ENCODE peak calls at places on chromosome 10, in eight cellular contexts. One of them, this sample, is unnamed.

GRCh38 chr10:97452352-97452751 is 6.4 kb downstream of the ZDHHC16 start:
- DNase-seq in pancreas: no peak
- DNase-seq in effector memory CD4-positive, alpha-beta T cell: no peak
- DNase-seq in IMR-90: no peak
- DNase-seq in SJSA1: no peak
- DNase-seq in upper lobe of right lung: no peak
- DNase-seq in cardiac muscle cell: no peak
- DNase-seq in GM23248: no peak
- DNase-seq in this sample: no peak

GRCh38 chr10:109282510-109282909 is 640.8 kb downstream of the XPNPEP1 start:
- DNase-seq in upper lobe of right lung: no peak
- DNase-seq in effector memory CD4-positive, alpha-beta T cell: no peak
- DNase-seq in IMR-90: peak; percentile 89
- DNase-seq in GM23248: peak; percentile 83
- DNase-seq in SJSA1: no peak
- DNase-seq in pancreas: no peak
- DNase-seq in cardiac muscle cell: no peak
- DNase-seq in this sample: no peak

GRCh38 chr10:125029584-125030242 is 87.8 kb downstream of the ZRANB1 start:
- DNase-seq in SJSA1: no peak
- DNase-seq in upper lobe of right lung: no peak
- DNase-seq in IMR-90: peak; percentile 84
- DNase-seq in GM23248: peak; percentile 16
- DNase-seq in cardiac muscle cell: no peak
- DNase-seq in effector memory CD4-positive, alpha-beta T cell: no peak
- DNase-seq in pancreas: peak; percentile 38
- DNase-seq in this sample: no peak

GRCh38 chr10:75654171-75654772 is 222.8 kb downstream of the LRMDA start:
- DNase-seq in cardiac muscle cell: no peak
- DNase-seq in pancreas: no peak
- DNase-seq in IMR-90: no peak
- DNase-seq in upper lobe of right lung: no peak
- DNase-seq in GM23248: peak; percentile 24
- DNase-seq in effector memory CD4-positive, alpha-beta T cell: no peak
- DNase-seq in SJSA1: no peak
- DNase-seq in this sample: no peak

GRCh38 chr10:97533888-97534287 is 35.2 kb downstream of the UBTD1 start:
- DNase-seq in IMR-90: no peak
- DNase-seq in upper lobe of right lung: no peak
- DNase-seq in effector memory CD4-positive, alpha-beta T cell: no peak
- DNase-seq in SJSA1: no peak
- DNase-seq in pancreas: no peak
- DNase-seq in GM23248: no peak
- DNase-seq in cardiac muscle cell: no peak
- DNase-seq in this sample: no peak

GRCh38 chr10:119807960-119808697 is 64.5 kb downstream of the MCMBP start:
- DNase-seq in IMR-90: peak; percentile 93
- DNase-seq in cardiac muscle cell: peak; percentile 46
- DNase-seq in effector memory CD4-positive, alpha-beta T cell: no peak
- DNase-seq in GM23248: peak; percentile 71
- DNase-seq in pancreas: no peak
- DNase-seq in SJSA1: peak; percentile 66
- DNase-seq in upper lobe of right lung: no peak
- DNase-seq in this sample: no peak

GRCh38 chr10:12097791-12098190 is 29.0 kb downstream of the DHTKD1 start:
- DNase-seq in SJSA1: no peak
- DNase-seq in pancreas: no peak
- DNase-seq in effector memory CD4-positive, alpha-beta T cell: no peak
- DNase-seq in cardiac muscle cell: no peak
- DNase-seq in IMR-90: peak; percentile 11
- DNase-seq in upper lobe of right lung: no peak
- DNase-seq in GM23248: no peak
- DNase-seq in this sample: no peak

GRCh38 chr10:114869500-114869899 is 47.9 kb downstream of the FHIP2A start:
- DNase-seq in pancreas: no peak
- DNase-seq in GM23248: peak; percentile 75
- DNase-seq in SJSA1: no peak
- DNase-seq in upper lobe of right lung: no peak
- DNase-seq in cardiac muscle cell: peak; percentile 87
- DNase-seq in IMR-90: peak; percentile 87
- DNase-seq in effector memory CD4-positive, alpha-beta T cell: no peak
- DNase-seq in this sample: no peak

GRCh38 chr10:42969909-42970308 is 107.0 kb upstream of the RET start:
- DNase-seq in GM23248: no peak
- DNase-seq in SJSA1: peak; percentile 20
- DNase-seq in pancreas: no peak
- DNase-seq in cardiac muscle cell: no peak
- DNase-seq in IMR-90: no peak
- DNase-seq in effector memory CD4-positive, alpha-beta T cell: no peak
- DNase-seq in upper lobe of right lung: no peak
- DNase-seq in this sample: no peak

GRCh38 chr10:79295593-79295992 is 51.7 kb upstream of the PPIF start:
- DNase-seq in GM23248: no peak
- DNase-seq in upper lobe of right lung: no peak
- DNase-seq in SJSA1: no peak
- DNase-seq in effector memory CD4-positive, alpha-beta T cell: no peak
- DNase-seq in IMR-90: no peak
- DNase-seq in cardiac muscle cell: no peak
- DNase-seq in pancreas: peak; percentile 12
- DNase-seq in this sample: no peak

GRCh38 chr10:89867964-89868363 is 166.6 kb downstream of the KIF20B start:
- DNase-seq in IMR-90: peak; percentile 8
- DNase-seq in effector memory CD4-positive, alpha-beta T cell: no peak
- DNase-seq in SJSA1: no peak
- DNase-seq in GM23248: no peak
- DNase-seq in pancreas: no peak
- DNase-seq in cardiac muscle cell: peak; percentile 45
- DNase-seq in upper lobe of right lung: no peak
- DNase-seq in this sample: no peak

GRCh38 chr10:97863808-97864207 is 14.2 kb downstream of the GOLGA7B start:
- DNase-seq in upper lobe of right lung: no peak
- DNase-seq in pancreas: no peak
- DNase-seq in IMR-90: no peak
- DNase-seq in GM23248: no peak
- DNase-seq in cardiac muscle cell: no peak
- DNase-seq in effector memory CD4-positive, alpha-beta T cell: no peak
- DNase-seq in SJSA1: no peak
- DNase-seq in this sample: no peak

GRCh38 chr10:79242620-79243152 is 104.6 kb upstream of the PPIF start:
- DNase-seq in GM23248: peak; percentile 95
- DNase-seq in pancreas: peak; percentile 69
- DNase-seq in upper lobe of right lung: peak; percentile 78
- DNase-seq in cardiac muscle cell: peak; percentile 72
- DNase-seq in effector memory CD4-positive, alpha-beta T cell: peak; percentile 39
- DNase-seq in IMR-90: peak; percentile 87
- DNase-seq in SJSA1: no peak
- DNase-seq in this sample: peak; percentile 72

GRCh38 chr10:1205450-1206030 is 149.4 kb downstream of the WDR37 start:
- DNase-seq in cardiac muscle cell: no peak
- DNase-seq in SJSA1: peak; percentile 43
- DNase-seq in IMR-90: no peak
- DNase-seq in upper lobe of right lung: peak; percentile 60
- DNase-seq in pancreas: no peak
- DNase-seq in GM23248: no peak
- DNase-seq in effector memory CD4-positive, alpha-beta T cell: no peak
- DNase-seq in this sample: no peak

DNA sequence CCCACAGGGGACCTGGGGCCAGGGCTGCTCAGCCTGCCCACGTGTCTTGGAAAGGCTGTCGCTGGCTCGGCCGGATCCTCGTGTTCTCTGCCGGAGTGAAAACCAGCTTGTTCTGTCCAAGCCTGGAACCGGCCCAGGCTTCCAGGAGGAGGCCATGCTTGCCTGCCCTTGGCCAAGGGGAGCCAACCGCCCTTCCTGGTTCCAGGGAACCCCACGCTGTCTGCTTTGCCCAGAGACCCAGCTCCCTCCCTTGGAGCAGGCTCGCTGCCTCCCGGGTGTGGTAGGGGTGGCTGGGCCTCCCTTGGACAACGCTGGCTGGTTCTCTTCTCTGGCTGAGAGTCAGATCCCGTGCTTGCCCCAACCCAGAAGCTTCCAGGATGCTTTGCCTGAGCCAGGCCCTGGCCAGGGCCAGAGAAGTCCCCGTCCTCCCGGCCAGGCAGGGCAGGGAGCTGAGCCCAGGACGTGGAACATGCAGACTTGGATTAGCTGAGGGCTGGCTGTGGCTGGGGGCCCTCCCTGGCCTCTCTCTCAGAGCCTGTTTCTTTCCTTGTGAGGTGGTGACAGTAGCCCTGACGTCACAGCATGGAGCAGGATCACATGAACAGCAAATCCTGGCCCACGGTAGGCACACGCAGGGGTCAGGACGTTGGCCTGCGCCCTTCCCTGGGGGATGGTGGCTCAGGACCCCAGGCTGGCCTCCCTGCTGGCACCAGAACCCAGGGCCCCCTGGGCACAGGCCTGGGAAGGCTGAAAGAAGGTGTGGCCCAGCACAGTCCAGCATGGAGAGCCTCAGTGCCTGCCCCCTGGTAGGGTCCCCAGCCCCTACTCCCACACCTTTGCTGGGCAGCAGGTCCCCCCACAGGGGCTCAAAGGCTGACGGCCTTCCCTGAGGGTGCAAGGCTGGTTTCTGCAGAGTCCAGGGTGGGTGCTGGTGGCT is 67.5 kb downstream of the PWWP2B start:
- DNase-seq in upper lobe of right lung: peak; percentile 83
- DNase-seq in GM23248: peak; percentile 67
- DNase-seq in effector memory CD4-positive, alpha-beta T cell: no peak
- DNase-seq in IMR-90: no peak
- DNase-seq in SJSA1: no peak
- DNase-seq in cardiac muscle cell: peak; percentile 71
- DNase-seq in pancreas: peak; percentile 88
- DNase-seq in this sample: no peak
- H3K4me1 ChIP-seq in upper lobe of right lung: peaks cover 20% of the 10 kb centered on the region
- H3K4me1 ChIP-seq in GM23248: no peaks in the 10 kb centered on the region
- H3K4me1 ChIP-seq in effector memory CD4-positive, alpha-beta T cell: no peaks in the 10 kb centered on the region
- H3K4me1 ChIP-seq in IMR-90: no peaks in the 10 kb centered on the region
- H3K4me1 ChIP-seq in SJSA1: no peaks in the 10 kb centered on the region
- H3K4me1 ChIP-seq in cardiac muscle cell: peaks cover 18% of the 10 kb centered on the region
- H3K4me1 ChIP-seq in pancreas: peaks cover 5% of the 10 kb centered on the region
- H3K4me1 ChIP-seq in this sample: peaks cover 11% of the 10 kb centered on the region

DNA sequence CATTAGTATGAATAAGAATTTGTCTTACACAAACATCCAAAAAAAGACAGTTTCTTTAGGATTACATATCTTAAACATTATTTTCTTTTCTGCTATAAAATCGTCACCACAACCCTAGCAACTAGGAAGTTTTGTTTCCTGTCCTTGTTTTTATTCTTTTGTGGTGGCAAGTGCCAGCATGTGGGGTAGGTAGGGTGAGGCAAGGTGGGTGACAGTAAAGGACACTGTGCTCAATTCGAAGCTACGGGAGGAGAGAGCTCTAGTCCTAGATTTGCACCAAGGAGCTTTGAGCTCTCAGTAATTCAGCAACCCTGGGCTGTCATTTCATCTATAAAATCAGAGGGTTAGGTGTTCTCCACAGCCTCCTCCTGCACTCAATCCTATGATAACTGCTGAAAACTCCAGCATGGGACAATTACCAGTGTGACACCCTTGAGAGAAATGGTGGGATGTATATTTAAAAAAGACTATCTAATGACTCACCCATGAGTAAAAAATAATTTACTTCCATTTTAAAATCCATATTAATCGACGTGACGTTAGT is 187.1 kb downstream of the FAM107B start:
- DNase-seq in GM23248: no peak
- DNase-seq in pancreas: no peak
- DNase-seq in IMR-90: no peak
- DNase-seq in SJSA1: no peak
- DNase-seq in cardiac muscle cell: no peak
- DNase-seq in upper lobe of right lung: no peak
- DNase-seq in effector memory CD4-positive, alpha-beta T cell: no peak
- DNase-seq in this sample: no peak
- H3K4me1 ChIP-seq in GM23248: peaks cover 22% of the 10 kb centered on the region
- H3K4me1 ChIP-seq in pancreas: peaks cover 44% of the 10 kb centered on the region
- H3K4me1 ChIP-seq in IMR-90: peaks cover 28% of the 10 kb centered on the region
- H3K4me1 ChIP-seq in SJSA1: peaks cover 40% of the 10 kb centered on the region
- H3K4me1 ChIP-seq in cardiac muscle cell: no peaks in the 10 kb centered on the region
- H3K4me1 ChIP-seq in upper lobe of right lung: peaks cover 37% of the 10 kb centered on the region
- H3K4me1 ChIP-seq in effector memory CD4-positive, alpha-beta T cell: peaks cover 70% of the 10 kb centered on the region
- H3K4me1 ChIP-seq in this sample: peaks cover 73% of the 10 kb centered on the region

DNA sequence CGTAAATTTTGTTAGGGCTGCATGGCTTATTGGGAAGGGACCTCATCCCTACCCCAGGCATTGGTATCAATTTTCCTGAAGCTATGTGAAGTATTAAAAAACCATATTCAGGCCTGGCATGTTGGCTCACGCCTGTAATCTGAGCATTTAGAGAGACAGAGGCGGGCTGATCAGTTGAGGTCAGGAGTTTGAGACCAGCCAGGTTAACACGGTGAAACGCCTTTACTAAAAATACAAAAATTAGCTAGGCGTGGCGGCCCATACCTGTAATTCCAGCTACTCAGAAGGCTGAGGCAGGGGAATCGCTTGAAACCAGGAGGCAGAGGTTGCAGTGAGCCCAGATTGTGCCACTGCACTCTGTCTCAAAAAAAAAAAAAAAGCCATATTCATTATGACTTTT is 7.1 kb downstream of the TASOR2 start:
- DNase-seq in effector memory CD4-positive, alpha-beta T cell: no peak
- DNase-seq in GM23248: no peak
- DNase-seq in pancreas: no peak
- DNase-seq in cardiac muscle cell: no peak
- DNase-seq in IMR-90: no peak
- DNase-seq in upper lobe of right lung: no peak
- DNase-seq in SJSA1: no peak
- DNase-seq in this sample: no peak
- H3K4me1 ChIP-seq in effector memory CD4-positive, alpha-beta T cell: peaks cover 17% of the 10 kb centered on the region
- H3K4me1 ChIP-seq in GM23248: peaks cover 6% of the 10 kb centered on the region
- H3K4me1 ChIP-seq in pancreas: peaks cover 8% of the 10 kb centered on the region
- H3K4me1 ChIP-seq in cardiac muscle cell: peaks cover 23% of the 10 kb centered on the region
- H3K4me1 ChIP-seq in IMR-90: peaks cover 8% of the 10 kb centered on the region
- H3K4me1 ChIP-seq in upper lobe of right lung: peaks cover 29% of the 10 kb centered on the region
- H3K4me1 ChIP-seq in SJSA1: no peaks in the 10 kb centered on the region
- H3K4me1 ChIP-seq in this sample: no peaks in the 10 kb centered on the region

GRCh38 chr10:29728541-29729049 is 93.8 kb upstream of the SVIL start:
- DNase-seq in SJSA1: no peak
- DNase-seq in cardiac muscle cell: no peak
- DNase-seq in pancreas: no peak
- DNase-seq in IMR-90: no peak
- DNase-seq in effector memory CD4-positive, alpha-beta T cell: no peak
- DNase-seq in upper lobe of right lung: no peak
- DNase-seq in GM23248: no peak
- DNase-seq in this sample: no peak

GRCh38 chr10:29730969-29731368 is 96.2 kb upstream of the SVIL start:
- DNase-seq in GM23248: no peak
- DNase-seq in pancreas: no peak
- DNase-seq in SJSA1: no peak
- DNase-seq in cardiac muscle cell: no peak
- DNase-seq in upper lobe of right lung: no peak
- DNase-seq in effector memory CD4-positive, alpha-beta T cell: no peak
- DNase-seq in IMR-90: no peak
- DNase-seq in this sample: no peak

GRCh38 chr10:29731760-29732159 is 97.0 kb upstream of the SVIL start:
- DNase-seq in SJSA1: no peak
- DNase-seq in cardiac muscle cell: no peak
- DNase-seq in IMR-90: no peak
- DNase-seq in GM23248: no peak
- DNase-seq in pancreas: no peak
- DNase-seq in effector memory CD4-positive, alpha-beta T cell: no peak
- DNase-seq in upper lobe of right lung: no peak
- DNase-seq in this sample: no peak

GRCh38 chr10:29732918-29733317 is 98.1 kb upstream of the SVIL start:
- DNase-seq in effector memory CD4-positive, alpha-beta T cell: no peak
- DNase-seq in cardiac muscle cell: no peak
- DNase-seq in IMR-90: no peak
- DNase-seq in upper lobe of right lung: no peak
- DNase-seq in SJSA1: no peak
- DNase-seq in GM23248: no peak
- DNase-seq in pancreas: no peak
- DNase-seq in this sample: no peak

GRCh38 chr10:29730461-29730860 is 95.7 kb upstream of the SVIL start:
- DNase-seq in GM23248: no peak
- DNase-seq in pancreas: no peak
- DNase-seq in effector memory CD4-positive, alpha-beta T cell: no peak
- DNase-seq in SJSA1: no peak
- DNase-seq in upper lobe of right lung: no peak
- DNase-seq in cardiac muscle cell: no peak
- DNase-seq in IMR-90: no peak
- DNase-seq in this sample: no peak
- H3K4me1 ChIP-seq in GM23248: no peaks in the 10 kb centered on the region
- H3K4me1 ChIP-seq in pancreas: peaks cover 14% of the 10 kb centered on the region
- H3K4me1 ChIP-seq in effector memory CD4-positive, alpha-beta T cell: peaks cover 13% of the 10 kb centered on the region
- H3K4me1 ChIP-seq in SJSA1: peaks cover 24% of the 10 kb centered on the region
- H3K4me1 ChIP-seq in upper lobe of right lung: peaks cover 46% of the 10 kb centered on the region
- H3K4me1 ChIP-seq in cardiac muscle cell: peaks cover 68% of the 10 kb centered on the region
- H3K4me1 ChIP-seq in IMR-90: peaks cover 7% of the 10 kb centered on the region
- H3K4me1 ChIP-seq in this sample: peaks cover 34% of the 10 kb centered on the region

This sample was measured in PC-9.